ENCODE peak calls at places on chromosomes 12 and 14, in six cellular contexts. I is Caco-2, K is body of pancreas, J is HFFc6, O is immature natural killer cell, D is amniotic epithelial cell. V is an unnamed sample.

GRCh38 chr14:64447890-64448667 is 17.2 kb upstream of the AKAP5 start:
- DNase-seq in I (no peak), K (no peak), J (no peak), O (peak), D (no peak), V (no peak)

GRCh38 chr14:47435331-47435965 is 240.0 kb downstream of the MDGA2 start:
- DNase-seq in I (no peak), K (no peak), J (no peak), O (no peak), D (no peak), V (no peak)

GRCh38 chr12:12505544-12506501 is 56.8 kb downstream of the DUSP16 start:
- DNase-seq in I (peak), K (no peak), J (peak), O (no peak), D (no peak), V (peak)

GRCh38 chr12:9798008-9798619 is 29.2 kb upstream of the KLRF1 start:
- DNase-seq in I (peak), K (peak), J (peak), O (peak), D (peak), V (no peak)

GRCh38 chr14:63435838-63436237 is 107.3 kb downstream of the PPP2R5E start:
- DNase-seq in I (no peak), K (peak), J (no peak), O (no peak), D (peak), V (peak)

GRCh38 chr12:92943482-92944250 is 14.6 kb upstream of the EEA1 start:
- DNase-seq in I (no peak), K (no peak), J (no peak), O (no peak), D (peak), V (no peak)

GRCh38 chr14:100486025-100486828 is 101.0 kb downstream of the BEGAIN start:
- DNase-seq in I (peak), K (peak), J (peak), O (peak), D (peak), V (no peak)

GRCh38 chr14:77615231-77616132 is 955 bp downstream of the SPTLC2 start:
- DNase-seq in I (peak), K (peak), J (peak), O (no peak), D (peak), V (no peak)

GRCh38 chr12:49825360-49825970 is 2.7 kb downstream of the NCKAP5L start:
- DNase-seq in I (no peak), K (no peak), J (peak), O (no peak), D (peak), V (no peak)

GRCh38 chr12:70070494-70071007 is 172.7 kb upstream of the CNOT2 start:
- DNase-seq in I (no peak), K (no peak), J (no peak), O (no peak), D (no peak), V (no peak)

GRCh38 chr12:19575307-19576243 is 136.3 kb downstream of the AEBP2 start:
- DNase-seq in I (no peak), K (peak), J (peak), O (no peak), D (peak), V (peak)

GRCh38 chr12:3882896-3883564 is 9.8 kb upstream of the PARP11 start:
- DNase-seq in I (peak), K (no peak), J (no peak), O (no peak), D (peak), V (no peak)